ENCODE peak calls at places on chromosome 11, in five cellular contexts. One of them, this sample, is unnamed.

GRCh38 chr11:1970956-1971355 is 23.8 kb downstream of the MRPL23 start:
- DNase-seq in stomach: no peak
- DNase-seq in ovary: peak; percentile 18
- DNase-seq in H1: no peak
- DNase-seq in A549: no peak
- DNase-seq in this sample: peak; percentile 32

GRCh38 chr11:2945757-2946287 is 16.6 kb upstream of the PHLDA2 start:
- DNase-seq in stomach: no peak
- DNase-seq in ovary: no peak
- DNase-seq in H1: no peak
- DNase-seq in A549: no peak
- DNase-seq in this sample: no peak

GRCh38 chr11:103870821-103871309 is 165.6 kb upstream of the DDI1 start:
- DNase-seq in stomach: no peak
- DNase-seq in ovary: peak; percentile 69
- DNase-seq in H1: no peak
- DNase-seq in A549: no peak
- DNase-seq in this sample: peak; percentile 89

GRCh38 chr11:69265911-69266510 is 27.9 kb upstream of the MYEOV start:
- DNase-seq in stomach: no peak
- DNase-seq in ovary: no peak
- DNase-seq in H1: no peak
- DNase-seq in A549: no peak
- DNase-seq in this sample: no peak

GRCh38 chr11:20668844-20669832 is at the start of gene NELL1:
- DNase-seq in stomach: no peak
- DNase-seq in ovary: no peak
- DNase-seq in H1: peak; percentile 66
- DNase-seq in A549: no peak
- DNase-seq in this sample: no peak

GRCh38 chr11:45290586-45290985 is 4.4 kb upstream of the SYT13 start:
- DNase-seq in stomach: no peak
- DNase-seq in ovary: no peak
- DNase-seq in H1: no peak
- DNase-seq in A549: no peak
- DNase-seq in this sample: no peak

GRCh38 chr11:2197771-2198520 is 26.3 kb upstream of the TH start:
- DNase-seq in stomach: no peak
- DNase-seq in ovary: no peak
- DNase-seq in H1: no peak
- DNase-seq in A549: no peak
- DNase-seq in this sample: no peak

GRCh38 chr11:112735470-112735869 is 225.8 kb upstream of the NCAM1 start:
- DNase-seq in stomach: no peak
- DNase-seq in ovary: no peak
- DNase-seq in H1: no peak
- DNase-seq in A549: no peak
- DNase-seq in this sample: no peak

GRCh38 chr11:2987881-2988280 is 4.2 kb downstream of the NAP1L4 start:
- DNase-seq in stomach: no peak
- DNase-seq in ovary: no peak
- DNase-seq in H1: no peak
- DNase-seq in A549: no peak
- DNase-seq in this sample: no peak

GRCh38 chr11:66336234-66337102 is at the start of gene RIN1:
- DNase-seq in stomach: peak; percentile 75
- DNase-seq in ovary: peak; percentile 69
- DNase-seq in H1: peak; percentile 77
- DNase-seq in A549: peak; percentile 93
- DNase-seq in this sample: peak; percentile 83

GRCh38 chr11:62105611-62106245 is 18.1 kb upstream of the INCENP start:
- DNase-seq in stomach: no peak
- DNase-seq in ovary: no peak
- DNase-seq in H1: no peak
- DNase-seq in A549: no peak
- DNase-seq in this sample: no peak

GRCh38 chr11:38562562-38562961 is 1964.5 kb upstream of the RAG2 start:
- DNase-seq in stomach: no peak
- DNase-seq in ovary: no peak
- DNase-seq in H1: no peak
- DNase-seq in A549: no peak
- DNase-seq in this sample: no peak

DNA sequence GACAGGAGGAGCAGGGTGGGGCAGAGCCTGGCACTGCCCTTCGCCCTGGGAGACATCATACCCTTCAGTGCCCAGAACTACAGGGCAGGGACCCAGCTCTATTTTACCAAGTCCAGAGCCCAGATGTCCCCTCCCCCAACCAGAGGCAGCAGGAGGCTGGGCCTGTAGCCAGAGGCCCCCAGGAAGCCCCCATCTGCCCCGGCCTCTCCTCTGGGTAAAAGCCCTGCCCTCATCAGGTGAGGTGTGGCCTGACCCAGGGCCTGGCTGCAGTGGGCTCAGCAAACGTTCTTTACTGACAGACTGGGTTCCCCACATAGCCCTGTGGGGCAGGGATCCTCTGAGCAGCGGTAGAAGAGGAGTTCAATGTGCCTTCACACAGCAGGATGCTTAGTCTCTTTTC is 51.8 kb upstream of the SLC22A12 start:
- DNase-seq in stomach: no peak
- DNase-seq in ovary: no peak
- DNase-seq in H1: no peak
- DNase-seq in A549: no peak
- DNase-seq in this sample: no peak
- H3K27ac ChIP-seq in stomach: no peak overlapping the region
- H3K27ac ChIP-seq in ovary: no peak overlapping the region
- H3K27ac ChIP-seq in H1: no peak overlapping the region
- H3K27ac ChIP-seq in A549: no peak overlapping the region
- H3K27ac ChIP-seq in this sample: no peak overlapping the region

DNA sequence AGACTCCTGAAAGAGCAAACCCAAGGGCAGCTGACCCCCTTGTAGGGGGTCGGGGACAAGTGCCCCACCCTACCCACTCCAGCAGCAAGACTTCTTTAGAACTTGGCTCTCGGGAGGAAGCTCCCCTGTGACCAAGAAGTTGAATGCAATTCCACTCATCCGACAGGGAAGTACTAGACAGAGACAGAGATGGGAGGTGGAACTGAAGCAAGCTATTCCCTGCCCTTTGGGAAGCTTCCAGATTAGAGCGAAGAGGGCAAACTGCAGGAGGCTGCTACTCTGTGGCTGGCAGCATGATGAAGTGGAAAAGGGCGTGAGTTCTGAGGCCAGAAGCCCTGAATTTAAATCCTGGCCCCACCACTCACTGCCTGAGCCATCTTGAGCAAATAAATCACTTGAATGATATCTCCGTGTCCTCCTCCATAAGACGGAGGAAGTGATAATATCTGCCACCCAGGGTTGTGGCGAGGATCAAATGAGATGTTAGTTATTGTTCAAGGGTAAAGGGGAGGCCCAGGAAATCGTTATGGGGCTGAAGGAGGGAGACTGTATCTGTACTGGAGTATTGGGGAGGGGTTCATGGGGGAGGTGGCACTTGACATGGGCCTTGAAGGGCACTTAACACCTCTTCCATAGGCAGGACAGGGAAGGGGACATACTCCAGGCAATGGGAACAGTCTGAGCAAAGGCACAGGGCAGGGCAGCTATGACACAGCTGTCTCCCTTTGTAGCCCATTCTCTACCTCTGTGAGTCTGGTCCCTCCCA is 16.2 kb upstream of the DGKZ start:
- DNase-seq in stomach: no peak
- DNase-seq in ovary: no peak
- DNase-seq in H1: no peak
- DNase-seq in A549: no peak
- DNase-seq in this sample: no peak
- H3K4me3 ChIP-seq in stomach: no peak overlapping the region
- H3K4me3 ChIP-seq in ovary: no peak overlapping the region
- H3K4me3 ChIP-seq in H1: no peak overlapping the region
- H3K4me3 ChIP-seq in A549: no peak overlapping the region
- H3K4me3 ChIP-seq in this sample: no peak overlapping the region

GRCh38 chr11:32385998-32386397 is 49.3 kb downstream of the WT1 start:
- DNase-seq in stomach: no peak
- DNase-seq in ovary: peak; percentile 44
- DNase-seq in H1: no peak
- DNase-seq in A549: peak; percentile 61
- DNase-seq in this sample: no peak
- TF ChIP-seq EP300 in stomach: no peak
- TF ChIP-seq EP300 in ovary: no peak
- TF ChIP-seq EP300 in H1: no peak
- TF ChIP-seq EP300 in A549: no peak
- TF ChIP-seq EP300 in this sample: no peak

GRCh38 chr11:34639545-34639944 is 18.7 kb downstream of the EHF start:
- DNase-seq in stomach: no peak
- DNase-seq in ovary: no peak
- DNase-seq in H1: no peak
- DNase-seq in A549: no peak
- DNase-seq in this sample: no peak
- H3K27ac ChIP-seq in stomach: peak overlapping the region; percentile 67
- H3K27ac ChIP-seq in ovary: no peak overlapping the region
- H3K27ac ChIP-seq in H1: no peak overlapping the region
- H3K27ac ChIP-seq in A549: peak overlapping the region; percentile 99
- H3K27ac ChIP-seq in this sample: no peak overlapping the region

DNA sequence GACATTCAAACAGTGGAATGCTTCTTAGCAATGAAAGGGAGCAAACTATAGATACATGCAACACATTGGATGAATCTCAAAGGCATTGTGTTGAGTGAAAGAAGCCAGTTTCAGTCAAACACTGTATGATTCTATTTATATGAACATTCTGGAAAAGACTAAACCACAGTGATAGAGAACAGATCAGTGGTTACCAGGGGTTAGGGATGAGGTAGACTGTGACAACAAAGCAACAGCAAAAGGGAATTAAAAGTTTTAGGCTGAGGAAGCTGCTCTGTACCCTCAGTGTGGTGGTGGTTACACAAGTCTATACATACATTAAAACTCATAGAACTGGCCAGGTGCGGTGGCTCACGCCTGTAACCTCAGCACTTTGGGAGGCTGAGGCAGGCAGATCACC is 23.0 kb downstream of the FDX1 start:
- DNase-seq in stomach: no peak
- DNase-seq in ovary: no peak
- DNase-seq in H1: no peak
- DNase-seq in A549: no peak
- DNase-seq in this sample: no peak
- H3K4me3 ChIP-seq in stomach: no peak overlapping the region
- H3K4me3 ChIP-seq in ovary: no peak overlapping the region
- H3K4me3 ChIP-seq in H1: no peak overlapping the region
- H3K4me3 ChIP-seq in A549: no peak overlapping the region
- H3K4me3 ChIP-seq in this sample: no peak overlapping the region

DNA sequence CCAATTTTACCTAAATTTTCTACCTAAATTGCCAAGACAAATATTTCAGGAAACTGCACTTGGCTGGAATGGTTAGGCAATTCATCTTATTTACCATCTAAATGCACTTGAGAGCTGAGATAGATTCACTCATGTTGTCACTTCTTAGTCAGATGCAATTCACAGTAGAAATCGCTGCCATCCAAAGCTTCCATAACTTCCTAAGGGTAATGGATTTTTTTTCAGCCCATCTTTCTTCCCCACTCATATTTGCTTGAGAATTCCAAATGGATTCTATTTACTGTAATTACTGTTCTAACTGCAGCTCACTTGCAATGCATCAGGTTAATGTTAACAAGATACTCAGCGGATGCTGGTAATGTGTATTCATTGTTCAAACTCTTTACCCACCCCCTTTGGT is 96.1 kb downstream of the TENM4 start:
- DNase-seq in stomach: no peak
- DNase-seq in ovary: no peak
- DNase-seq in H1: no peak
- DNase-seq in A549: no peak
- DNase-seq in this sample: no peak
- TF ChIP-seq EP300 in stomach: no peak
- TF ChIP-seq EP300 in ovary: no peak
- TF ChIP-seq EP300 in H1: no peak
- TF ChIP-seq EP300 in A549: no peak
- TF ChIP-seq EP300 in this sample: no peak

GRCh38 chr11:13449522-13449921 is 13.5 kb downstream of the BTBD10 start:
- DNase-seq in stomach: no peak
- DNase-seq in ovary: no peak
- DNase-seq in H1: no peak
- DNase-seq in A549: no peak
- DNase-seq in this sample: no peak

GRCh38 chr11:13450832-13451397 is 12.1 kb downstream of the BTBD10 start:
- DNase-seq in stomach: no peak
- DNase-seq in ovary: no peak
- DNase-seq in H1: no peak
- DNase-seq in A549: no peak
- DNase-seq in this sample: no peak

GRCh38 chr11:13445588-13445987 is 17.4 kb downstream of the BTBD10 start:
- DNase-seq in stomach: no peak
- DNase-seq in ovary: no peak
- DNase-seq in H1: no peak
- DNase-seq in A549: no peak
- DNase-seq in this sample: no peak

GRCh38 chr11:13446444-13446843 is 16.6 kb downstream of the BTBD10 start:
- DNase-seq in stomach: no peak
- DNase-seq in ovary: no peak
- DNase-seq in H1: no peak
- DNase-seq in A549: no peak
- DNase-seq in this sample: no peak

DNA sequence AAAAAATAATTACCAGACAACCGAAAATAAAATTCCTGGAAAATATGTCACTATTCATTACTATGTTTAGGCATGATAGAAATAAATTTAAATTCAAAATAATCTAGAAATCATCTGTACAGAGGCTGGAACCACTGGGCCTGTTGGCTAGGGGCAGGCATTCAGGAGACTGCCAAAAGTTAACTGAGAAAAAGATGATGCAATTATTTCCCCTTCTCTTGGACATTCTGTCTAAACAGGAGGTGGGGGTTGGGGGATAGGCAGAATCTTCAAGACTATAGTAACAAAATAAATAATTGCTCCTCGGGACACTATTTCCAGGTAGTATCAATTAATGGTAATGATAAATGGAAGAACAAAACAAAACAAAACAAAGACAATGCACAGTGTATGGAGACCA is 14.1 kb downstream of the BTBD10 start:
- DNase-seq in stomach: no peak
- DNase-seq in ovary: peak; percentile 23
- DNase-seq in H1: no peak
- DNase-seq in A549: no peak
- DNase-seq in this sample: peak; percentile 68
- H3K27ac ChIP-seq in stomach: no peak overlapping the region
- H3K27ac ChIP-seq in ovary: no peak overlapping the region
- H3K27ac ChIP-seq in H1: no peak overlapping the region
- H3K27ac ChIP-seq in A549: no peak overlapping the region
- H3K27ac ChIP-seq in this sample: peak overlapping the region; percentile 59

This sample was measured in sigmoid colon.